ENCODE peak calls at places on chromosomes 1 and 21, in six cellular contexts. One of them, this sample, is unnamed.

GRCh38 chr1:3504151-3504822 is 49.8 kb downstream of the ARHGEF16 start:
- DNase-seq in NCI-H1694 treated with DMSO at 0.1 percent for 48 hours: no peak
- DNase-seq in AG04450: no peak
- DNase-seq in upper lobe of right lung: no peak
- DNase-seq in lung: peak
- DNase-seq in heart left ventricle: peak
- DNase-seq in this sample: no peak

GRCh38 chr1:40059292-40059959 is 18.9 kb downstream of the CAP1 start:
- DNase-seq in NCI-H1694 treated with DMSO at 0.1 percent for 48 hours: no peak
- DNase-seq in AG04450: no peak
- DNase-seq in upper lobe of right lung: no peak
- DNase-seq in lung: no peak
- DNase-seq in heart left ventricle: no peak
- DNase-seq in this sample: peak

GRCh38 chr1:84834419-84835064 is 58.5 kb downstream of the LPAR3 start:
- DNase-seq in NCI-H1694 treated with DMSO at 0.1 percent for 48 hours: no peak
- DNase-seq in AG04450: no peak
- DNase-seq in upper lobe of right lung: no peak
- DNase-seq in lung: no peak
- DNase-seq in heart left ventricle: no peak
- DNase-seq in this sample: no peak

GRCh38 chr21:33314096-33314495 is 10.7 kb upstream of the IFNAR1 start:
- DNase-seq in NCI-H1694 treated with DMSO at 0.1 percent for 48 hours: no peak
- DNase-seq in AG04450: no peak
- DNase-seq in upper lobe of right lung: no peak
- DNase-seq in lung: no peak
- DNase-seq in heart left ventricle: no peak
- DNase-seq in this sample: no peak

GRCh38 chr1:227071898-227072587 is 131.9 kb downstream of the COQ8A start:
- DNase-seq in NCI-H1694 treated with DMSO at 0.1 percent for 48 hours: no peak
- DNase-seq in AG04450: no peak
- DNase-seq in upper lobe of right lung: no peak
- DNase-seq in lung: no peak
- DNase-seq in heart left ventricle: no peak
- DNase-seq in this sample: no peak

GRCh38 chr1:244054247-244054923 is 3.3 kb downstream of the ZBTB18 start:
- DNase-seq in NCI-H1694 treated with DMSO at 0.1 percent for 48 hours: no peak
- DNase-seq in AG04450: no peak
- DNase-seq in upper lobe of right lung: no peak
- DNase-seq in lung: no peak
- DNase-seq in heart left ventricle: no peak
- DNase-seq in this sample: no peak

GRCh38 chr1:118028267-118028666 is 98.7 kb downstream of the WDR3 start:
- DNase-seq in NCI-H1694 treated with DMSO at 0.1 percent for 48 hours: no peak
- DNase-seq in AG04450: no peak
- DNase-seq in upper lobe of right lung: no peak
- DNase-seq in lung: no peak
- DNase-seq in heart left ventricle: no peak
- DNase-seq in this sample: no peak

GRCh38 chr1:8886589-8886988 is 8.1 kb upstream of the ENO1 start:
- DNase-seq in NCI-H1694 treated with DMSO at 0.1 percent for 48 hours: no peak
- DNase-seq in AG04450: no peak
- DNase-seq in upper lobe of right lung: no peak
- DNase-seq in lung: no peak
- DNase-seq in heart left ventricle: no peak
- DNase-seq in this sample: no peak

GRCh38 chr21:42312626-42313104 is 2.5 kb downstream of the TFF3 start:
- DNase-seq in NCI-H1694 treated with DMSO at 0.1 percent for 48 hours: no peak
- DNase-seq in AG04450: no peak
- DNase-seq in upper lobe of right lung: no peak
- DNase-seq in lung: no peak
- DNase-seq in heart left ventricle: no peak
- DNase-seq in this sample: no peak

This sample was measured in DMS 273 treated with DMSO at 0.1 percent for 48 hours.